ENCODE peak calls at places on chromosomes 7 and 10, in four cellular contexts. Z is GM23248, F is uterus, B is bronchial epithelial cell. J is an unnamed sample.

GRCh38 chr10:91909178-91909677 is at the start of gene FGFBP3:
- DNase-seq in F (peak), B (peak), Z (peak), J (no peak)

GRCh38 chr10:132634241-132634946 is 96.8 kb downstream of the INPP5A start:
- DNase-seq in F (no peak), B (no peak), Z (peak), J (no peak)

GRCh38 chr10:30445716-30446115 is 11.7 kb downstream of the MAP3K8 start:
- DNase-seq in B (no peak), F (no peak), Z (peak), J (no peak)

GRCh38 chr10:97762056-97762455 is 9.7 kb downstream of the SFRP5 start:
- DNase-seq in B (no peak), F (no peak), Z (no peak), J (no peak)

GRCh38 chr10:52351911-52352310 is 37.8 kb downstream of the DKK1 start:
- DNase-seq in F (no peak), B (no peak), Z (peak), J (no peak)

GRCh38 chr10:68175954-68176353 is 56.0 kb downstream of the ATOH7 start:
- DNase-seq in F (no peak), B (peak), Z (peak), J (no peak)

GRCh38 chr10:69359089-69360025 is 57.4 kb downstream of the TACR2 start:
- DNase-seq in Z (no peak), F (no peak), B (no peak), J (peak)

GRCh38 chr7:158706273-158706704 is 1.7 kb upstream of the NCAPG2 start:
- DNase-seq in Z (no peak), B (no peak), F (no peak), J (no peak)

GRCh38 chr10:62577666-62578291 is 203.6 kb downstream of the ZNF365 start:
- DNase-seq in Z (peak), B (no peak), F (no peak), J (no peak)

GRCh38 chr10:102313221-102313896 is 68.0 kb downstream of the GBF1 start:
- DNase-seq in Z (peak), B (no peak), F (no peak), J (no peak)

GRCh38 chr10:31320179-31320597 is 1.2 kb downstream of the ZEB1 start:
- DNase-seq in F (peak), Z (peak), B (no peak), J (peak)

GRCh38 chr10:46240684-46241565 is 45.9 kb upstream of the ANTXRL start:
- DNase-seq in Z (no peak), F (no peak), B (no peak), J (no peak)

GRCh38 chr10:188546-188945 is 53.3 kb downstream of the ZMYND11 start:
- DNase-seq in Z (peak), F (no peak), B (peak), J (no peak)

GRCh38 chr7:125391921-125392320 is 462.3 kb upstream of the POT1 start:
- DNase-seq in Z (no peak), F (no peak), B (no peak), J (no peak)

GRCh38 chr10:110481948-110482347 is 15.8 kb upstream of the DUSP5 start:
- DNase-seq in F (no peak), Z (peak), B (no peak), J (no peak)

GRCh38 chr10:35300063-35300699 is 36.1 kb upstream of the CCNY start:
- DNase-seq in B (peak), F (no peak), Z (peak), J (no peak)

GRCh38 chr7:134018321-134018720 is 108.8 kb upstream of the LRGUK start:
- DNase-seq in Z (no peak), F (no peak), B (no peak), J (no peak)

GRCh38 chr10:31149835-31150512 is 118.3 kb upstream of the ZNF438 start:
- DNase-seq in B (peak), F (no peak), Z (no peak), J (no peak)

GRCh38 chr7:69395072-69395714 is 203.1 kb upstream of the AUTS2 start:
- DNase-seq in F (peak), B (no peak), Z (peak), J (no peak)